ENCODE peak calls at places on chromosomes 6 and 20, in six cellular contexts. One of them, this sample, is unnamed.

GRCh38 chr6:5990776-5991175 is 15.9 kb downstream of the NRN1 start:
- DNase-seq in esophagus muscularis mucosa: no peak
- DNase-seq in heart left ventricle: no peak
- DNase-seq in body of pancreas: no peak
- DNase-seq in endothelial cell of umbilical vein: no peak
- DNase-seq in GM12878: no peak
- DNase-seq in this sample: no peak

GRCh38 chr6:83119742-83120300 is 52.4 kb downstream of the DOP1A start:
- DNase-seq in GM12878: no peak
- DNase-seq in heart left ventricle: no peak
- DNase-seq in esophagus muscularis mucosa: no peak
- DNase-seq in endothelial cell of umbilical vein: peak; percentile 41
- DNase-seq in body of pancreas: no peak
- DNase-seq in this sample: no peak

GRCh38 chr6:93819189-93819588 is 399.8 kb upstream of the EPHA7 start:
- DNase-seq in body of pancreas: no peak
- DNase-seq in heart left ventricle: no peak
- DNase-seq in endothelial cell of umbilical vein: no peak
- DNase-seq in esophagus muscularis mucosa: no peak
- DNase-seq in GM12878: no peak
- DNase-seq in this sample: no peak

GRCh38 chr6:4518506-4518905 is 257.7 kb upstream of the CDYL start:
- DNase-seq in body of pancreas: no peak
- DNase-seq in GM12878: peak; percentile 9
- DNase-seq in endothelial cell of umbilical vein: no peak
- DNase-seq in esophagus muscularis mucosa: no peak
- DNase-seq in heart left ventricle: no peak
- DNase-seq in this sample: no peak

GRCh38 chr6:69827491-69827890 is 30.7 kb upstream of the LMBRD1 start:
- DNase-seq in esophagus muscularis mucosa: no peak
- DNase-seq in body of pancreas: no peak
- DNase-seq in heart left ventricle: no peak
- DNase-seq in endothelial cell of umbilical vein: no peak
- DNase-seq in GM12878: no peak
- DNase-seq in this sample: no peak

GRCh38 chr6:143745160-143746133 is 67.7 kb downstream of the PHACTR2 start:
- DNase-seq in GM12878: no peak
- DNase-seq in esophagus muscularis mucosa: no peak
- DNase-seq in heart left ventricle: no peak
- DNase-seq in endothelial cell of umbilical vein: peak; percentile 57
- DNase-seq in body of pancreas: peak; percentile 69
- DNase-seq in this sample: no peak

GRCh38 chr20:9417665-9418064 is 96.7 kb upstream of the LAMP5 start:
- DNase-seq in heart left ventricle: no peak
- DNase-seq in endothelial cell of umbilical vein: no peak
- DNase-seq in GM12878: no peak
- DNase-seq in esophagus muscularis mucosa: no peak
- DNase-seq in body of pancreas: no peak
- DNase-seq in this sample: no peak

GRCh38 chr6:13559251-13559650 is 15.2 kb upstream of the SIRT5 start:
- DNase-seq in body of pancreas: no peak
- DNase-seq in esophagus muscularis mucosa: no peak
- DNase-seq in heart left ventricle: no peak
- DNase-seq in endothelial cell of umbilical vein: no peak
- DNase-seq in GM12878: no peak
- DNase-seq in this sample: no peak

GRCh38 chr20:22974354-22974753 is 60.8 kb upstream of the SSTR4 start:
- DNase-seq in esophagus muscularis mucosa: no peak
- DNase-seq in GM12878: no peak
- DNase-seq in body of pancreas: peak; percentile 6
- DNase-seq in heart left ventricle: no peak
- DNase-seq in endothelial cell of umbilical vein: peak; percentile 28
- DNase-seq in this sample: no peak

GRCh38 chr6:144659202-144659731 is 374.1 kb downstream of the UTRN start:
- DNase-seq in GM12878: no peak
- DNase-seq in esophagus muscularis mucosa: no peak
- DNase-seq in body of pancreas: peak; percentile 61
- DNase-seq in endothelial cell of umbilical vein: peak; percentile 25
- DNase-seq in heart left ventricle: peak; percentile 22
- DNase-seq in this sample: no peak

GRCh38 chr20:5402903-5403531 is 86.3 kb upstream of the PROKR2 start:
- DNase-seq in GM12878: no peak
- DNase-seq in endothelial cell of umbilical vein: peak; percentile 30
- DNase-seq in heart left ventricle: no peak
- DNase-seq in esophagus muscularis mucosa: peak; percentile 84
- DNase-seq in body of pancreas: no peak
- DNase-seq in this sample: no peak

GRCh38 chr20:57498425-57499400 is 26.2 kb downstream of the CTCFL start:
- DNase-seq in body of pancreas: no peak
- DNase-seq in heart left ventricle: no peak
- DNase-seq in esophagus muscularis mucosa: no peak
- DNase-seq in GM12878: no peak
- DNase-seq in endothelial cell of umbilical vein: no peak
- DNase-seq in this sample: no peak

GRCh38 chr20:32018269-32019155 is 8.3 kb downstream of the CCM2L start:
- DNase-seq in body of pancreas: peak; percentile 85
- DNase-seq in esophagus muscularis mucosa: no peak
- DNase-seq in GM12878: no peak
- DNase-seq in heart left ventricle: peak; percentile 70
- DNase-seq in endothelial cell of umbilical vein: peak; percentile 66
- DNase-seq in this sample: no peak

GRCh38 chr6:84522135-84522535 is 242.3 kb downstream of the TBX18 start:
- DNase-seq in body of pancreas: no peak
- DNase-seq in endothelial cell of umbilical vein: peak; percentile 71
- DNase-seq in heart left ventricle: no peak
- DNase-seq in GM12878: no peak
- DNase-seq in esophagus muscularis mucosa: no peak
- DNase-seq in this sample: no peak

GRCh38 chr6:34595332-34596090 is 39.4 kb upstream of the SPDEF start:
- DNase-seq in esophagus muscularis mucosa: no peak
- DNase-seq in endothelial cell of umbilical vein: no peak
- DNase-seq in GM12878: no peak
- DNase-seq in heart left ventricle: no peak
- DNase-seq in body of pancreas: no peak
- DNase-seq in this sample: no peak

GRCh38 chr6:45512594-45512993 is 134.9 kb upstream of the SUPT3H start:
- DNase-seq in esophagus muscularis mucosa: no peak
- DNase-seq in endothelial cell of umbilical vein: peak; percentile 13
- DNase-seq in GM12878: no peak
- DNase-seq in body of pancreas: no peak
- DNase-seq in heart left ventricle: no peak
- DNase-seq in this sample: no peak

GRCh38 chr20:17969276-17969883 is 562 bp downstream of the MGME1 start:
- DNase-seq in GM12878: no peak
- DNase-seq in endothelial cell of umbilical vein: no peak
- DNase-seq in body of pancreas: peak; percentile 50
- DNase-seq in heart left ventricle: peak; percentile 33
- DNase-seq in esophagus muscularis mucosa: no peak
- DNase-seq in this sample: no peak
- TF ChIP-seq POLR2A in GM12878: no peak
- TF ChIP-seq POLR2A in endothelial cell of umbilical vein: no peak
- TF ChIP-seq POLR2A in body of pancreas: no peak
- TF ChIP-seq POLR2A in heart left ventricle: no peak
- TF ChIP-seq POLR2A in esophagus muscularis mucosa: no peak
- TF ChIP-seq POLR2A in this sample: no peak

GRCh38 chr20:63652192-63652980 is 838 bp downstream of the STMN3 start:
- DNase-seq in heart left ventricle: peak; percentile 46
- DNase-seq in GM12878: no peak
- DNase-seq in esophagus muscularis mucosa: no peak
- DNase-seq in body of pancreas: no peak
- DNase-seq in endothelial cell of umbilical vein: no peak
- DNase-seq in this sample: no peak

GRCh38 chr20:63653974-63654680 is 903 bp upstream of the STMN3 start:
- DNase-seq in endothelial cell of umbilical vein: no peak
- DNase-seq in GM12878: no peak
- DNase-seq in esophagus muscularis mucosa: no peak
- DNase-seq in heart left ventricle: no peak
- DNase-seq in body of pancreas: no peak
- DNase-seq in this sample: no peak

GRCh38 chr20:63653041-63653973 is at the start of gene STMN3:
- DNase-seq in GM12878: no peak
- DNase-seq in body of pancreas: peak; percentile 91
- DNase-seq in endothelial cell of umbilical vein: peak; percentile 76
- DNase-seq in esophagus muscularis mucosa: peak; percentile 95
- DNase-seq in heart left ventricle: peak; percentile 91
- DNase-seq in this sample: no peak

GRCh38 chr20:63648895-63649589 is 4.2 kb downstream of the STMN3 start:
- DNase-seq in esophagus muscularis mucosa: no peak
- DNase-seq in endothelial cell of umbilical vein: no peak
- DNase-seq in heart left ventricle: no peak
- DNase-seq in GM12878: no peak
- DNase-seq in body of pancreas: no peak
- DNase-seq in this sample: no peak

GRCh38 chr20:63651942-63652191 is 1.4 kb downstream of the STMN3 start:
- DNase-seq in GM12878: no peak
- DNase-seq in heart left ventricle: no peak
- DNase-seq in endothelial cell of umbilical vein: no peak
- DNase-seq in body of pancreas: no peak
- DNase-seq in esophagus muscularis mucosa: no peak
- DNase-seq in this sample: no peak
- H3K4me3 ChIP-seq in GM12878: no peak overlapping the region
- H3K4me3 ChIP-seq in heart left ventricle: peak overlapping the region; percentile 48
- H3K4me3 ChIP-seq in endothelial cell of umbilical vein: no peak overlapping the region
- H3K4me3 ChIP-seq in body of pancreas: no peak overlapping the region
- H3K4me3 ChIP-seq in esophagus muscularis mucosa: peak overlapping the region; percentile 68
- H3K4me3 ChIP-seq in this sample: peak overlapping the region; percentile 78

GRCh38 chr20:3177746-3178477 is 4.6 kb upstream of the LZTS3 start:
- DNase-seq in endothelial cell of umbilical vein: no peak
- DNase-seq in heart left ventricle: no peak
- DNase-seq in esophagus muscularis mucosa: no peak
- DNase-seq in body of pancreas: no peak
- DNase-seq in GM12878: no peak
- DNase-seq in this sample: no peak
- H3K27ac ChIP-seq in endothelial cell of umbilical vein: no peak overlapping the region
- H3K27ac ChIP-seq in heart left ventricle: no peak overlapping the region
- H3K27ac ChIP-seq in esophagus muscularis mucosa: no peak overlapping the region
- H3K27ac ChIP-seq in body of pancreas: peak overlapping the region; percentile 45
- H3K27ac ChIP-seq in GM12878: no peak overlapping the region
- H3K27ac ChIP-seq in this sample: no peak overlapping the region

DNA sequence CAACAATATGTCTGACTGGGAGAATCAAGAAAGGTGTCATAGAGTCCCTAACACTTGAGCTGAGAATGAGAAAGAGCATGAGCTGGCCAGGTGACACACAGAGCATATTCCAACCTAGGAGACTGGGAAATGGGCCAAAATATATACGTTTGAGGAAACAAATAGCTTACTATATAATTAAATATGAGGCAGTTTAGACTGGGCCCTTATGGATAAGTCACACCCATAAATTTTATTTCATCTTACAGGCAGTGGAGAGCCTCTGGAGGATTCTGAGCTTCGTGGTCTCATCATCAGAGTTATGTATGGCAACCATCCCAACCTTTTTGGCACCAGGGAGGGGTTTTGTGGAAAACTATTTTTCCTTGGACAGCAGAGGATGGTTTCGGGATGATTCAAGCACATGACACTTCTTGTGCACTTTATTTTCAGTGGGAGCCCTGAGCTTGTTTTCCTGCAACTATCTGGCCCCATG is 12.9 kb upstream of the NQO2 start:
- DNase-seq in esophagus muscularis mucosa: no peak
- DNase-seq in GM12878: no peak
- DNase-seq in endothelial cell of umbilical vein: no peak
- DNase-seq in body of pancreas: peak; percentile 38
- DNase-seq in heart left ventricle: no peak
- DNase-seq in this sample: no peak
- TF ChIP-seq POLR2A in esophagus muscularis mucosa: no peak
- TF ChIP-seq POLR2A in GM12878: no peak
- TF ChIP-seq POLR2A in endothelial cell of umbilical vein: no peak
- TF ChIP-seq POLR2A in body of pancreas: no peak
- TF ChIP-seq POLR2A in heart left ventricle: no peak
- TF ChIP-seq POLR2A in this sample: no peak

DNA sequence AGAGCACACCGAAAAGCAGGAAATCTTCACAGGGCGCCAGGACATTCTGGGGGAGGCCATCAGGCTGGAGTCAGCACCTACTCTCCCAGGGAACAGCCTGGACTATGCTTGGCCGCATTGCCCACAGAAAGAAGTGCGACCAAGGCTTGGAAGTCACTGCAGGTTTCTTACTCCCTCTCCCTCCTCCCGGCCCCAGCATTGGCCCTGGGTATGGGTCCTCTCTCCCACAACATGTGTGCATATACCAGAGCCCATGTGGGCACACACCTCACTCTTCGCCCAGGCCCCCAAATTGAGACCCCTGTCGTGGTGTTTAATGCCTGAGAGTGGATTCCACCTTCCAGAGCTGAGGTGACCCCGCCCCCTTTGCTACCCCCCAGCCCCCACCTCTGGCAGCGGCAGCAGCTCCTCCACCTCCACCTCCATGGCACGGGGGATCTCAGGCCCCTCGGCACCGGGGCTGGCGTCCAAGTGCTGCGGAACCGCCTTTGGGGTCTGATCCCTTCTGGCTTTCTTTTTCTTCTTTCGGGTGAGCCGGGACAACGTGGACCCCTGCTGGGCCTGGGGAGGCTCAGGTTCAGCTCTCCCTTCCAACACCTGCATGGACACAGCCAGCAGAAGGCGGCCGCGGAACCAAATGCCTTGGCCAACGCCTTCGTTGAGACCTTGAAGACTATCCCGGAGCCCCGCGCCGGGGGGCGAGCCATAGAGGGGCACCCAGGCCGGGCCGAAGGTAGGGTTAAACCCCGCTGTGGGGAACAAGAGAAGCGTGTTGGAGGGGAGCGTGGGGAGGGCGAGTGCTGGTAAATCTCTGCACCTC is 15.2 kb upstream of the SPAG4 start:
- DNase-seq in GM12878: no peak
- DNase-seq in endothelial cell of umbilical vein: no peak
- DNase-seq in esophagus muscularis mucosa: no peak
- DNase-seq in body of pancreas: no peak
- DNase-seq in heart left ventricle: no peak
- DNase-seq in this sample: no peak
- H3K4me3 ChIP-seq in GM12878: peak overlapping the region; percentile 57
- H3K4me3 ChIP-seq in endothelial cell of umbilical vein: no peak overlapping the region
- H3K4me3 ChIP-seq in esophagus muscularis mucosa: peak overlapping the region; percentile 59
- H3K4me3 ChIP-seq in body of pancreas: no peak overlapping the region
- H3K4me3 ChIP-seq in heart left ventricle: peak overlapping the region; percentile 21
- H3K4me3 ChIP-seq in this sample: peak overlapping the region; percentile 74

This sample was measured in esophagus squamous epithelium.